ENCODE peak calls at places on chromosomes 7 and 10, in ten cellular contexts. T, J, S, C, B, Q, R, K, F and E are unnamed samples.

GRCh38 chr7:42082144-42082543 is 154.9 kb downstream of the GLI3 start:
- DNase-seq in T (no peak), J (no peak), S (peak; percentile 42), C (no peak), B (no peak), Q (no peak), R (no peak), K (peak; percentile 57), F (no peak), E (no peak)

GRCh38 chr7:3174515-3175318 is 126.3 kb upstream of the SDK1 start:
- DNase-seq in T (peak; percentile 56), J (no peak), S (no peak), C (no peak), B (no peak), Q (no peak), R (no peak), K (no peak), F (no peak), E (no peak)

GRCh38 chr7:155713382-155713781 is 68.9 kb downstream of the RBM33 start:
- DNase-seq in T (peak; percentile 89), J (peak; percentile 34), S (no peak), C (no peak), B (no peak), Q (peak; percentile 52), R (no peak), K (no peak), F (peak; percentile 32), E (no peak)

GRCh38 chr7:135519871-135520270 is 10.0 kb upstream of the CNOT4 start:
- DNase-seq in T (no peak), J (no peak), S (no peak), C (no peak), B (no peak), Q (no peak), R (no peak), K (no peak), F (no peak), E (no peak)

GRCh38 chr10:44973323-44974081 is 5.1 kb downstream of the DEPP1 start:
- DNase-seq in T (peak; percentile 66), J (no peak), S (no peak), C (no peak), B (no peak), Q (no peak), R (no peak), K (peak; percentile 34), F (peak; percentile 49), E (peak; percentile 59)

GRCh38 chr7:25392571-25393338 is 164.5 kb upstream of the NPVF start:
- DNase-seq in T (no peak), J (no peak), S (no peak), C (no peak), B (no peak), Q (no peak), R (no peak), K (peak; percentile 45), F (no peak), E (no peak)

GRCh38 chr10:131651674-131652093 is 249.1 kb upstream of the PPP2R2D start:
- DNase-seq in T (peak; percentile 61), J (peak; percentile 7), S (no peak), C (no peak), B (no peak), Q (no peak), R (no peak), K (no peak), F (no peak), E (no peak)

GRCh38 chr7:142385528-142386340 is 127.9 kb upstream of the PRSS58 start:
- DNase-seq in T (no peak), J (no peak), S (peak; percentile 70), C (no peak), B (peak; percentile 32), Q (peak; percentile 63), R (no peak), K (peak; percentile 72), F (peak; percentile 90), E (no peak)

GRCh38 chr10:100755821-100756220 is 10.4 kb downstream of the PAX2 start:
- DNase-seq in T (no peak), J (no peak), S (no peak), C (no peak), B (no peak), Q (no peak), R (no peak), K (no peak), F (no peak), E (no peak)

GRCh38 chr7:11650504-11650903 is 181.5 kb downstream of the THSD7A start:
- DNase-seq in T (no peak), J (no peak), S (no peak), C (no peak), B (no peak), Q (no peak), R (no peak), K (no peak), F (no peak), E (peak; percentile 7)

GRCh38 chr7:105689093-105689819 is 108.0 kb upstream of the EFCAB10 start:
- DNase-seq in T (no peak), J (no peak), S (no peak), C (no peak), B (no peak), Q (no peak), R (no peak), K (no peak), F (no peak), E (no peak)

GRCh38 chr7:33904680-33905388 is 505 bp upstream of the BMPER start:
- DNase-seq in T (peak; percentile 79), J (no peak), S (peak; percentile 40), C (no peak), B (peak; percentile 3), Q (peak; percentile 22), R (peak; percentile 74), K (peak; percentile 87), F (no peak), E (peak; percentile 28)

DNA sequence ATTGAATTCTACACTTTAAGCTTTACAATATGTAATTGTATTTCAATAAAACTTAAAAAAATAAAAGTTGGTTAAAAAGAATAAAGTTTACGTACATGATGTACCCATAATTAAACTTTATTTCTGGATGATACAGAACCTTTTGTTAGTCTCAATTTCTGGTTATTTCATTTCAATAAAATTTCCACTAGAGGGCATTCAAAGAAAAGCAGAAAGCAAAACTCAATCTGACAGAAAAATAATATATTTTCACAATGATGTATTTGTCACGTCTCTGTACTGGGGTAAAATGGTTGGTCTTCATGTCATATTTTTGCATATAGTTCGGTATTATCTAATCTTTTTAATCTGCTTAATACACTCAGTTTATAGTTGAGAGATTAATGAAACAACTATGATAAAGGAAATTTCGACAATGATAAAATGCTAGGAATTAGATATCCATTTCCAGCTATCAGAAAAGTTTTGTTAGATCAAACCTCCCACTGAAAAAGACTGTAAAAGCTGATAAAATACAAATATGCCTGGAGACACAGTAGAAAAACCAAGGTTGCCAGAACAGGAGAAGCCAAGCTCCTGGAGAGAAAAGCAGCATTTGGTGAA is 27.4 kb downstream of the ASZ1 start:
- DNase-seq in T (no peak), J (no peak), S (no peak), C (no peak), B (no peak), Q (no peak), R (no peak), K (no peak), F (no peak), E (no peak)
- TF ChIP-seq CTCF in T (no peak), J (peak; percentile 27), S (peak; percentile 43), C (no peak), B (no peak), Q (peak; percentile 40), R (no peak), K (peak; percentile 51), F (no peak), E (peak; percentile 39)

GRCh38 chr7:76257973-76258372 is 44.5 kb upstream of the HSPB1 start:
- DNase-seq in T (no peak), J (no peak), S (no peak), C (no peak), B (peak; percentile 23), Q (no peak), R (no peak), K (peak; percentile 44), F (no peak), E (no peak)
- H3K27me3 ChIP-seq in T (peaks cover 50% of the 10 kb centered on the region), J (no peaks in the 10 kb centered on the region), S (no peaks in the 10 kb centered on the region), C (no peaks in the 10 kb centered on the region), B (no peaks in the 10 kb centered on the region), Q (peaks cover 7% of the 10 kb centered on the region), R (no peaks in the 10 kb centered on the region), K (peaks cover 14% of the 10 kb centered on the region), F (peaks cover 11% of the 10 kb centered on the region), E (no peaks in the 10 kb centered on the region)

GRCh38 chr10:9302142-9302746 is 1247.8 kb downstream of the GATA3 start:
- DNase-seq in T (no peak), J (no peak), S (peak; percentile 47), C (peak; percentile 19), B (peak; percentile 33), Q (no peak), R (no peak), K (no peak), F (peak; percentile 8), E (no peak)

GRCh38 chr10:9301554-9301953 is 1247.1 kb downstream of the GATA3 start:
- DNase-seq in T (no peak), J (no peak), S (no peak), C (no peak), B (no peak), Q (no peak), R (no peak), K (no peak), F (no peak), E (no peak)

GRCh38 chr10:9301148-9301547 is 1246.7 kb downstream of the GATA3 start:
- DNase-seq in T (no peak), J (no peak), S (peak; percentile 4), C (no peak), B (no peak), Q (no peak), R (no peak), K (no peak), F (no peak), E (no peak)

GRCh38 chr10:9299966-9300365 is 1245.5 kb downstream of the GATA3 start:
- DNase-seq in T (no peak), J (no peak), S (peak; percentile 5), C (no peak), B (no peak), Q (no peak), R (no peak), K (no peak), F (no peak), E (no peak)

GRCh38 chr10:9305018-9305655 is 1250.6 kb downstream of the GATA3 start:
- DNase-seq in T (no peak), J (no peak), S (no peak), C (no peak), B (peak; percentile 9), Q (no peak), R (no peak), K (no peak), F (no peak), E (no peak)
- TF ChIP-seq CTCF in T (peak; percentile 19), J (no peak), S (peak; percentile 36), C (peak; percentile 38), B (peak; percentile 30), Q (no peak), R (no peak), K (peak; percentile 41), F (no peak), E (peak; percentile 51)

DNA sequence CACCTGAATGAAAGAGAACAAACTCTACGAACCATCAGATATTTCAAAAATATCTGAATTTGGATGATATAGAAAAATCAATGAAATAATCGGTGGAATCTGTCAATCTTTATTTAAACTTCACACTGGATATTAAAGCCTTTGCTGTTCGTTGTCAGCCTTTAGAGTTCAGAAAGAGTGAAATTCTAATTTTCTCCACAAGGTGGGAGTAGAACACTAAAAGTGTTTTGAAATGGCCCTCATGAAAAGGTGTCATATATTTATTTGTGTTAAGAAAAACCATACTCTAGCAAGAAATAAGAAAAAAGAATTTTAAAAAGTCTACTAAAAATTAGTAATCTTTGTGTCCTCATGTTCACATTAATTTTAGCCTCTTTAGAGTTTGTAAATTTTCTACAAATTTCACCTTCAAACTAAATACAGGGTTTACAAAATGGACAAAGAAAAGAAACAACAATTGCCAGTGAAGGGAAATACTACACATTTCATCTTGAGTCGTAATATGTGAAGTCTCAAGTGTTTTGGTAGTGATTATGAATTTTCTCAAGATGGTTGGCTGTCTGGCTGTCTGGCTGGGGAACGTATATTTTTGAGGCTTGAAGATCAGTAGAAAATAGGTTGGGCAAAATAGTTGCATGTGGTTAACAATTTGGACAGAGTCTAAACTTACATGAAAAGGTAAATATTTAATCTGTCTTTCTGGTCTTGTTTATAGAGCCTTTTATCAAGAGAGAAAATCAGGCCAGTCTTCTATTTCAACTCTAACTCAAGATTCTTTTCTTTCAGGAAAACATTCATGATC is 43.7 kb downstream of the DNAJB9 start:
- DNase-seq in T (no peak), J (no peak), S (peak; percentile 30), C (no peak), B (peak; percentile 32), Q (no peak), R (no peak), K (no peak), F (no peak), E (no peak)
- H3K27me3 ChIP-seq in T (no peaks in the 10 kb centered on the region), J (no peaks in the 10 kb centered on the region), S (peaks cover 2% of the 10 kb centered on the region), C (no peaks in the 10 kb centered on the region), B (no peaks in the 10 kb centered on the region), Q (no peaks in the 10 kb centered on the region), R (no peaks in the 10 kb centered on the region), K (no peaks in the 10 kb centered on the region), F (peaks cover 4% of the 10 kb centered on the region), E (no peaks in the 10 kb centered on the region)